ENCODE peak calls at places on chromosomes 4 and X, in six cellular contexts. L is endothelial cell of umbilical vein, V is A549, W is K562, O is HepG2, Z is GM12878. R is an unnamed sample.

GRCh38 chr4:20662851-20663250 is 37.4 kb upstream of the PACRGL start:
- DNase-seq in W (no peak), Z (no peak), L (peak; percentile 84), V (no peak), O (no peak), R (no peak)

GRCh38 chrX:152925835-152926234 is 28.0 kb downstream of the ZNF185 start:
- DNase-seq in W (no peak), O (no peak), V (no peak), L (no peak), Z (no peak), R (no peak)

GRCh38 chr4:138398297-138398696 is 156.1 kb upstream of the SLC7A11 start:
- DNase-seq in Z (no peak), W (no peak), V (no peak), O (peak; percentile 49), L (peak; percentile 54), R (no peak)

GRCh38 chr4:177569443-177569842 is 127.2 kb upstream of the AGA start:
- DNase-seq in Z (no peak), L (no peak), W (no peak), O (no peak), V (no peak), R (no peak)

GRCh38 chr4:15006416-15007024 is 4.2 kb downstream of the CPEB2 start:
- DNase-seq in O (no peak), L (peak; percentile 58), Z (no peak), V (no peak), W (peak; percentile 20), R (peak; percentile 42)

GRCh38 chr4:176841730-176842129 is 49.0 kb upstream of the VEGFC start:
- DNase-seq in V (no peak), W (no peak), O (no peak), L (peak; percentile 66), Z (no peak), R (no peak)

GRCh38 chr4:97081951-97082350 is 1061.3 kb downstream of the STPG2 start:
- DNase-seq in W (no peak), V (no peak), L (no peak), Z (no peak), O (no peak), R (no peak)

GRCh38 chr4:15913631-15913970 is 24.9 kb downstream of the FGFBP1 start:
- DNase-seq in L (peak; percentile 72), V (peak; percentile 72), W (no peak), O (no peak), Z (no peak), R (no peak)

GRCh38 chr4:15654556-15655222 is 468 bp downstream of the FBXL5 start:
- DNase-seq in O (peak; percentile 15), Z (no peak), V (peak; percentile 19), L (peak; percentile 61), W (peak; percentile 62), R (peak; percentile 76)

DNA sequence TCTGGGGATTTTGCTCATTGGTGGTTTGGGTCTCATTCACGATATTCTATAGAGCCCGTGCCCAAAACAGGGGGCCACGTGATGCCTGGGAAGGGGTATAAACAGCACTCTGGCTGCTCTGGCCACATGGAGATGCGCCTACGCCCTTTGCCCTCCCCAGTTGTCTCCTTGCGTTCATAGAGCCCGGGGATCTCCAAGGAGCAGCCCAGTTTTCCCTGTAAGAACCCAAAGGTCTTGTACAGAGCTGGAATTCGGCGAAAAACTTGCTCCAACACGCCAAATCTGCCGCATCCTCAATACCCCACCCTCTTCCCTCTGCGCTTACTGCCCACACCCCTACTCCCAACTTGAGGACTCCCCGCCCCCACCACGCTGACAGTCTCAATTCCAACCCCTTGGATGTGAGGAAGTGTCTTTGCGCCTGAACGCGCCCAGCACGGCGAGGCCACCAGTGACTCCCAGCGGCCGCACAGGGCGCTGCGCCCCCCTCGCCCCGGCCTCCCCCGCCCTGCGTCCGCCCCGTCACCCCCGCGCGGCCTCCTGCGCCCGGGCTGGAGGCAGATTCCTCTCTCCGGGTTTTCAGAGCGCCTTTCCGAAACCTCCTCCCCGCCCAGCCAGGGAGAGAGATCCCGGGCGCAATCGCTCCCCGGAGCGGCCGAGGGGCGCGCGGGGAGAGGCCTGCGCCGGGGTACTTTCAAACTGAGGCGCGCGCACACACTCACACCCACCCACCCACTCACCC is at the start of gene NHS:
- DNase-seq in O (no peak), L (peak; percentile 15), W (peak; percentile 12), V (peak; percentile 87), Z (no peak), R (no peak)
- TF ChIP-seq MYC in O (no peak), L (no peak), W (no peak), V (no peak), Z (no peak), R (no peak)

DNA sequence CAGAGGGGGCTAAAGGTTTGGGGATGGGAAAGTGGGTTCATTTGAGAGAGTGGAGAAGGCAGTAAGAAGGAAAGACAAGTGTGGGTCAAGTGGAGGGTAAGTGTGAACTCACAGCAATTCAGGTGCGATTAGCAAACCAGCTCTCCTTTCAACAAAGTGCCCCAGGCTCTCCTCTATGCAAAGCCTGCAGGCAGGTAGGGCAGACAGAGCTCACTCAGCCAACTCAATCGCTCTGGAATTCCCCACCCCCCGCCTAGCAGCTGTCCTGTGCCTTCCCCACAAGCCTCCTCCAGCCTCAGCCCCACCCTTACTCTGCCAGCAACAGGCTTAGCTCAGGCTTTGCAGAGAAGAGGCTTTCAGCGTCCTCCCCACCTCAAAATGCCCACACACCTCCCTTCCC is 14.8 kb upstream of the MAMLD1 start:
- DNase-seq in L (no peak), W (no peak), V (no peak), O (no peak), Z (no peak), R (no peak)
- TF ChIP-seq MAX in L (no peak), W (no peak), V (no peak), O (no peak), Z (no peak), R (no peak)

GRCh38 chrX:10471426-10471825 is 149.0 kb downstream of the MID1 start:
- DNase-seq in V (no peak), Z (no peak), L (no peak), O (no peak), W (no peak), R (no peak)
- TF ChIP-seq MYC in V (no peak), Z (no peak), L (no peak), O (no peak), W (no peak), R (no peak)

DNA sequence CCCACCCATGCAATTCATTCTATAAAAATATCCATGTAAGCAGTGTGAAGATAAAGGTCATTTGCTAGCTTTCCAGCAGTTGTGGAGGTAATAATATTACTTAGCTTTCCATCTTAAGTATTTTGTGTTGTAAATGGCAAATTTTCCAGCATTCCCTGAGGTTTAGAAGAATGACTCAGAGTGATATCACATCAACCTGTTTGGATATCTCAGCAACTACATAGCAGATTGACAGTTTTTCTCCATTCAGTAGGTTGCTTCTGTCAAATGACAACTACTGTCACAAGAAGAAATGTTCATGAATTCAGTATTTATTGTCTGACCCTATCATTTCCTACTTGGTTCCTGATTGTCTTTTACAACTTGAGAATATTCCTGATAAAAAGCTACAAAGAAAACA is 434.9 kb upstream of the GALNTL6 start:
- DNase-seq in L (no peak), W (no peak), Z (no peak), V (no peak), O (no peak), R (no peak)
- TF ChIP-seq MAX in L (no peak), W (no peak), Z (no peak), V (no peak), O (no peak), R (no peak)

DNA sequence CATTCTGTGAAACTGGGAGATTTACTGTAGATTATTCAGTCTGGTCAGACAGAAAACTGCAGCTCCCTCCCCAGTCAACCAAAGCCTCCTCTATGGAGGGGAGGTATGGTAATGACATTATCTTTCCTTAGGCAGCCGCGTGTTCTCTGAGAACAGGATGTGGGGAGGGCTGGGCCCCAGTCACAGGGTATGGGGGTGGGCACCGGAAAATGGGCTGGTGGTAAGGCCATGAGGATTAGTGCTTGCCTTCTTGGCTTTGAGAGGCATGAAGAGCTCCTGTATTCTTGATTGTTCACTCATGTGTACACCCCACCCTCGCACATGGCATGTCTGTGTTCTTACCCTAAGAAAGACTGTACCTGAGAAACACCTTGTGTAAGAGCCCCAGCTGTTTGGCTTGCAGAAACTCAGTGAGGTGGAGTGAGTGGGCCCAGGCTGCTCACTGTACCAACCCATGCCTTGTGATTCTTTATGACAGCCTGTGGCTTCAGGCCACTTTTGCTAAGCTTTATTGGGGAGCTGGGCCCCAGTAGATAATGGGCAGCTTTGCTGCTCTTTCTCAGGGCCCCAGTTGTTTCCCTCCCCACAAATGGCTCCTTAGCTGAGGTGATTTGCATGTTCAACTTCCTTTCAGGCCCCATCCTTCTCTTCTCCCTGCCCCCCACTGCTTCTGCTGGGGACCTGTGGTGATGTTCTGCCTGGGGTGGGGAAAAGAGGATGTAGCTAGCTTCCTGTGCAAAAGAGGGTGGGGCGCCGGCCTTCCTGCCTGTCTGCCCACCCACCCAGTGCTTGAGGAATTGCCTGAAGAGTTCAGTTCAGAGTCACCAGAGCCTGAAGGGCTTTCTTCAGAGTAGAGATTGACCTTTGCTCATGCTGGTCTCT is 30.7 kb downstream of the MSN start:
- DNase-seq in W (peak; percentile 82), V (no peak), O (no peak), L (peak; percentile 55), Z (peak; percentile 83), R (peak; percentile 93)
- TF ChIP-seq MYC in W (no peak), V (no peak), O (no peak), L (no peak), Z (no peak), R (peak; percentile 93)

DNA sequence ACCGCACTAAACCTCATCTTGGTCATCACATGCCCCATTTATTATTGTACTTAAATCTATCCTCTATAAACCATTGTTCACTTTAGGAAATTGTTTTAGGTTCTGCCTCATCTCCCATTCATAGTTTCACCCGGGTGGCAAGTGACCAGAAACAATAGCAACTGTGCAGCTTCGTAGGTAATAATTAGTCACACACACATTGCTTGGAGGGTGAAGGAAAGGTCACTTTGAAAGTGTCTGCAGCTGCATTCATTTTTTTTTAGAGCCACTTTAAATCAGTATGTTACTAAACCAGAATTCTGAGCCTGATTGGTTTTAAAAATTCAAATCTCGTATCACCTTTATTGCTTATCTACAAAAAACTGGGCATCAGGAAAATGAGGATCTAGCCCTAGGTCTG is 62.3 kb downstream of the LIMCH1 start:
- DNase-seq in Z (no peak), V (no peak), W (no peak), O (no peak), L (peak; percentile 93), R (no peak)
- TF ChIP-seq MAX in Z (no peak), V (no peak), W (no peak), O (no peak), L (no peak), R (no peak)

GRCh38 chr4:25890653-25891485 is 23.2 kb upstream of the SMIM20 start:
- DNase-seq in L (no peak), V (no peak), W (no peak), O (no peak), Z (no peak), R (no peak)
- TF ChIP-seq MYC in L (no peak), V (no peak), W (no peak), O (no peak), Z (no peak), R (no peak)